ENCODE peak calls at places on chromosomes 13 and 19, in five cellular contexts. C, I, S, R and H are unnamed samples.

GRCh38 chr13:36130542-36131214 is 504 bp downstream of the DCLK1 start:
- DNase-seq in R (no peak), C (peak), S (peak), I (peak), H (peak)

GRCh38 chr19:17616961-17617806 is 61.7 kb downstream of the COLGALT1 start:
- DNase-seq in R (peak), S (peak), I (peak), C (no peak), H (peak)

GRCh38 chr13:50543767-50544166 is 299.7 kb downstream of the DLEU7 start:
- DNase-seq in C (no peak), S (no peak), R (peak), I (no peak), H (no peak)

GRCh38 chr19:10420444-10421239 is at the start of gene PDE4A:
- DNase-seq in C (no peak), S (peak), R (peak), I (peak), H (peak)

GRCh38 chr13:41284512-41285288 is 21.3 kb upstream of the MTRF1 start:
- DNase-seq in R (no peak), C (no peak), I (no peak), S (peak), H (no peak)

GRCh38 chr13:113448545-113448884 is 4.8 kb downstream of the ADPRHL1 start:
- DNase-seq in C (no peak), R (no peak), I (no peak), S (peak), H (peak)

GRCh38 chr13:40582531-40582930 is 83.9 kb downstream of the FOXO1 start:
- DNase-seq in R (no peak), C (no peak), I (no peak), S (no peak), H (no peak)

GRCh38 chr13:23504188-23504587 is 66.0 kb upstream of the TNFRSF19 start:
- DNase-seq in R (no peak), I (no peak), C (no peak), S (no peak), H (no peak)

GRCh38 chr13:41263261-41263971 is at the start of gene MTRF1:
- DNase-seq in S (peak), R (peak), I (peak), C (peak), H (peak)

GRCh38 chr19:48798937-48799336 is 11.9 kb downstream of the BCAT2 start:
- DNase-seq in R (peak), S (no peak), I (peak), C (no peak), H (peak)

GRCh38 chr19:29211562-29212416 is 1.2 kb downstream of the UQCRFS1 start:
- DNase-seq in R (peak), S (peak), I (no peak), C (no peak), H (no peak)

GRCh38 chr13:34070006-34070405 is 252.1 kb downstream of the RFC3 start:
- DNase-seq in C (no peak), I (no peak), R (no peak), S (no peak), H (no peak)

GRCh38 chr19:57655443-57655842 is 13.3 kb upstream of the ZSCAN4 start:
- DNase-seq in R (no peak), I (no peak), C (no peak), S (peak), H (no peak)

GRCh38 chr19:51572908-51573307 is 1.8 kb downstream of the ZNF175 start:
- DNase-seq in I (no peak), S (no peak), R (peak), C (no peak), H (no peak)

GRCh38 chr13:22047082-22047784 is 376.4 kb downstream of the FGF9 start:
- DNase-seq in I (no peak), S (no peak), C (no peak), R (peak), H (no peak)

GRCh38 chr13:22369840-22370239 is 699.0 kb downstream of the FGF9 start:
- DNase-seq in R (no peak), C (no peak), S (no peak), I (no peak), H (peak)

GRCh38 chr19:6020972-6021805 is 43.2 kb upstream of the RANBP3 start:
- DNase-seq in R (no peak), I (no peak), C (no peak), S (no peak), H (no peak)

GRCh38 chr19:45785097-45785496 is 2.8 kb upstream of the DMPK start:
- DNase-seq in C (no peak), S (no peak), I (no peak), R (no peak), H (no peak)

GRCh38 chr19:47124937-47125668 is 5.5 kb upstream of the SAE1 start:
- DNase-seq in I (no peak), R (peak), C (peak), S (peak), H (peak)

GRCh38 chr13:40668335-40668734 is 1.9 kb upstream of the FOXO1 start:
- DNase-seq in R (peak), S (peak), C (no peak), I (no peak), H (peak)

GRCh38 chr13:44237276-44237767 is 136.3 kb upstream of the SERP2 start:
- DNase-seq in C (no peak), R (peak), S (peak), I (no peak), H (no peak)

GRCh38 chr13:40116008-40116407 is 460.5 kb downstream of the COG6 start:
- DNase-seq in C (no peak), R (peak), I (no peak), S (peak), H (no peak)

GRCh38 chr13:40031031-40031430 is 375.6 kb downstream of the COG6 start:
- DNase-seq in I (no peak), C (no peak), S (peak), R (peak), H (no peak)

GRCh38 chr13:73803997-73804396 is 330.2 kb downstream of the KLF12 start:
- DNase-seq in S (no peak), I (no peak), R (peak), C (no peak), H (no peak)

GRCh38 chr13:89061821-89062220 is 1390.7 kb downstream of the SLITRK5 start:
- DNase-seq in S (no peak), I (no peak), R (no peak), C (no peak), H (no peak)

GRCh38 chr19:5001547-5002131 is 32.7 kb downstream of the KDM4B start:
- DNase-seq in R (peak), I (no peak), S (peak), C (no peak), H (peak)

GRCh38 chr13:112970552-112971287 is 1.7 kb downstream of the MCF2L start:
- DNase-seq in S (no peak), R (no peak), I (no peak), C (no peak), H (no peak)

GRCh38 chr13:66835040-66835628 is 395.0 kb downstream of the PCDH9 start:
- DNase-seq in C (no peak), S (no peak), I (no peak), R (peak), H (no peak)

GRCh38 chr13:46354143-46355087 is 32.6 kb downstream of the RUBCNL start:
- DNase-seq in I (no peak), R (peak), S (peak), C (no peak), H (no peak)

GRCh38 chr13:60716296-60716695 is 319.3 kb downstream of the TDRD3 start:
- DNase-seq in S (no peak), C (no peak), R (no peak), I (no peak), H (no peak)

GRCh38 chr13:112545866-112546265 is 42.1 kb downstream of the TUBGCP3 start:
- DNase-seq in R (peak), I (no peak), C (no peak), S (no peak), H (no peak)

GRCh38 chr19:1469200-1469935 is 9.6 kb downstream of the C19orf25 start:
- DNase-seq in C (no peak), R (no peak), I (no peak), S (no peak), H (no peak)

GRCh38 chr19:12996542-12997094 is 1.3 kb downstream of the NFIX start:
- DNase-seq in C (no peak), R (no peak), I (peak), S (peak), H (peak)

GRCh38 chr19:48290341-48290922 is 20.6 kb downstream of the ZNF114 start:
- DNase-seq in R (peak), S (peak), C (peak), I (peak), H (peak)

GRCh38 chr13:112855859-112856258 is 113.2 kb upstream of the MCF2L start:
- DNase-seq in S (no peak), I (no peak), R (no peak), C (no peak), H (no peak)

GRCh38 chr13:106083620-106084350 is 451.7 kb downstream of the EFNB2 start:
- DNase-seq in I (no peak), S (peak), R (peak), C (no peak), H (peak)

GRCh38 chr13:67138937-67139336 is 91.2 kb downstream of the PCDH9 start:
- DNase-seq in R (no peak), I (no peak), S (no peak), C (no peak), H (no peak)

GRCh38 chr13:75550159-75550567 is 572 bp downstream of the UCHL3 start:
- DNase-seq in S (peak), I (no peak), R (peak), C (no peak), H (no peak)

GRCh38 chr13:94608586-94608985 is 6.9 kb downstream of the GPR180 start:
- DNase-seq in I (no peak), R (no peak), S (no peak), C (no peak), H (no peak)
- H2BK12ac ChIP-seq in I (no peak), R (no peak), S (no peak), C (no peak), H (no peak)

GRCh38 chr13:109897988-109898623 is 111.7 kb upstream of the IRS2 start:
- DNase-seq in R (no peak), S (no peak), C (no peak), I (no peak), H (no peak)
- H2BK12ac ChIP-seq in R (no peak), S (no peak), C (no peak), I (no peak), H (no peak)

DNA sequence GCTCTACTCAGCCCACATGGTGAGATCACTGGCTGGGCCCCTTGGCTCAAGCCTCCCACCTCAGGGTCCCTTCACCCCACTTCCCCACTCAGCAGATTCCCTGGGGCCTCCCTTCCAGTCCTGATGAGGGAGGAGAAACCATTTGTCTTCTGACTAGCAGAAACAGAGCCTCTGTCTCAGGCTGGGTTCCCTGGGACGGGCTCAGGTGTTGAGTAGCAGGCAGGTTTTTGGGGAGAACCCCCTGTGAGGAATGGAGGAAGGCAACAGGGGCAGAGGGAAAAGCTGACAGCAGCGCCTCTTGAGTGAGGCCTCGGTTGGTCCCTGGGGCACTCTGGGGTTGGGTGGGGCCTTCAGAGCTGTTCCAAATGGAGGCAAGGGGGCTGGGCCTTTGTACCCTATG is 452.2 kb downstream of the TSHZ3 start:
- DNase-seq in R (no peak), S (no peak), C (no peak), I (no peak), H (no peak)
- H2BK12ac ChIP-seq in R (no peak), S (no peak), C (no peak), I (peak), H (no peak)

DNA sequence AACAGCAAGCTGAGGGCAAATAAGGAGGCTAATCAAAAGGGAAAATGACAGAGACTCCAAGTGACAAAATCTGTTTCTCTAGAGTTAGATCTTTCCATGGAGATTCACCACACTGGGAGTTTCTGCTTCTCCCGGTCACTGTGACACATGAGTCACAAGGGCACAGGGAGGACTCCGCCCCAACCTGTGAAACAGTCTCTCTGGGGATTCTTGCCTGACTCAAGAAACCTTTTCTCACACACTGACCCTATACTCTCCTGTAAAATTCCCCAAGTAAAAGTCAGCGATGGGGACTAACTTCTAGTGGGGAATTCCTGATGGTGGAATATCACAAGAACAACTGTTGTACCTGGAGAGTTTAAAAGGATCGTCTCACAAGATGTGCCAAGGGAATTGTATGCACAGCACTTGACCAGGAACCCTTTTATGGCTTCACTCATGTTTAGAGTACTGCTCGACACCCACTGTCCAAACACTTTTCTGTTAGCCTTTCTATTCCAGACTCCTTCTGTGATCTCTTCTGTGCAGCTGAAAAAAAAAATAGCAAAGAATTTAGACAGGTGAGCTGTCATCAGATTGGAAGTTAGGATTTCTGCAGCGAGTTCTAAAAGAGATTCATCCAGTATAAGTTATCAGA is 46.8 kb upstream of the URAD start:
- DNase-seq in C (no peak), R (peak), S (peak), I (no peak), H (no peak)
- H2BK12ac ChIP-seq in C (no peak), R (no peak), S (no peak), I (no peak), H (no peak)

GRCh38 chr13:26591672-26592071 is 34.2 kb downstream of the WASF3 start:
- DNase-seq in I (no peak), S (no peak), C (no peak), R (no peak), H (no peak)

GRCh38 chr13:26590379-26590778 is 32.9 kb downstream of the WASF3 start:
- DNase-seq in C (no peak), I (no peak), R (no peak), S (no peak), H (no peak)

GRCh38 chr13:26587251-26587650 is 29.8 kb downstream of the WASF3 start:
- DNase-seq in I (no peak), R (no peak), C (no peak), S (no peak), H (no peak)

GRCh38 chr13:26590951-26591350 is 33.5 kb downstream of the WASF3 start:
- DNase-seq in R (no peak), S (no peak), I (no peak), C (no peak), H (no peak)

DNA sequence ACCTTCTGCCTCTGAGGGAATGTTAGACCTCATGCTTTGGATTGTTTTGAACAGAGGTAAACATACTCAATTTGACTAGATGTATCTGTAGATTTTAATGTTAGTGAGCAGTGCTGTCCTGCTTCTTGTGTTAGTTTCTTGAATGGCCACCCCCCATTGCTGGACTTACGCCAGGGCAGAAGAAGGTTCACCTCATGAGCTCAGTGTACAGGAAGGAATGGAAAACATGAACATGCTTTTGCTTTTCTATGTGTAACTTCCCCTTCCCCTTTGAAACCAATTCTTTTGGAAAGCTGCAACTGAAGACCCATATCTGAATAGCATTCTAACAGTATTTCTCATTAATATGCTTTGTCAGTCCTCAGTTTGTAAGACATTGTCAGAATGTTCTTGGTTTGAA is 32.3 kb downstream of the WASF3 start:
- DNase-seq in C (no peak), I (no peak), S (no peak), R (peak), H (no peak)
- H2BK12ac ChIP-seq in C (no peak), I (no peak), S (no peak), R (no peak), H (no peak)